ENCODE peak calls at places on chromosomes 7 and 10, in five cellular contexts. Y is heart right ventricle, Z is cardiac fibroblast, C is tibial nerve, P is upper lobe of right lung. U is an unnamed sample.

GRCh38 chr10:101839002-101839401 is 4.6 kb downstream of the KCNIP2 start:
- DNase-seq in Y (no peak), Z (no peak), C (no peak), P (no peak), U (no peak)

GRCh38 chr7:117458977-117459583 is 20.7 kb upstream of the CFTR start:
- DNase-seq in Y (no peak), Z (peak), C (no peak), P (no peak), U (peak)

GRCh38 chr7:151088019-151088855 is 2.0 kb downstream of the AGAP3 start:
- DNase-seq in Y (no peak), Z (peak), C (no peak), P (no peak), U (no peak)

GRCh38 chr10:10758306-10758705 is 259.4 kb upstream of the CELF2 start:
- DNase-seq in Y (peak), Z (peak), C (no peak), P (no peak), U (no peak)

GRCh38 chr7:36370046-36370445 is 19.6 kb upstream of the ANLN start:
- DNase-seq in Y (no peak), Z (no peak), C (no peak), P (no peak), U (no peak)

GRCh38 chr7:138456220-138456619 is 3.8 kb upstream of the TRIM24 start:
- DNase-seq in Y (no peak), Z (no peak), C (no peak), P (no peak), U (no peak)

GRCh38 chr10:76311752-76312699 is 880.6 kb downstream of the LRMDA start:
- DNase-seq in Y (no peak), Z (peak), C (no peak), P (peak), U (no peak)

GRCh38 chr7:110090113-110090820 is 1000.7 kb upstream of the LRRN3 start:
- DNase-seq in Y (no peak), Z (peak), C (no peak), P (no peak), U (peak)

GRCh38 chr10:116109481-116109880 is 163.5 kb downstream of the GFRA1 start:
- DNase-seq in Y (no peak), Z (no peak), C (no peak), P (no peak), U (no peak)

GRCh38 chr7:16743207-16743606 is 10.3 kb upstream of the TSPAN13 start:
- DNase-seq in Y (no peak), Z (peak), C (no peak), P (no peak), U (no peak)

GRCh38 chr10:68303849-68304412 is 27.9 kb upstream of the HNRNPH3 start:
- DNase-seq in Y (no peak), Z (no peak), C (no peak), P (no peak), U (no peak)

GRCh38 chr7:153061913-153062528 is 302.5 kb downstream of the ACTR3B start:
- DNase-seq in Y (no peak), Z (no peak), C (no peak), P (no peak), U (no peak)

GRCh38 chr7:133675510-133676218 is 422.8 kb downstream of the EXOC4 start:
- DNase-seq in Y (no peak), Z (no peak), C (no peak), P (no peak), U (no peak)

GRCh38 chr7:31603076-31603475 is 83.9 kb upstream of the PPP1R17 start:
- DNase-seq in Y (no peak), Z (no peak), C (no peak), P (no peak), U (no peak)

DNA sequence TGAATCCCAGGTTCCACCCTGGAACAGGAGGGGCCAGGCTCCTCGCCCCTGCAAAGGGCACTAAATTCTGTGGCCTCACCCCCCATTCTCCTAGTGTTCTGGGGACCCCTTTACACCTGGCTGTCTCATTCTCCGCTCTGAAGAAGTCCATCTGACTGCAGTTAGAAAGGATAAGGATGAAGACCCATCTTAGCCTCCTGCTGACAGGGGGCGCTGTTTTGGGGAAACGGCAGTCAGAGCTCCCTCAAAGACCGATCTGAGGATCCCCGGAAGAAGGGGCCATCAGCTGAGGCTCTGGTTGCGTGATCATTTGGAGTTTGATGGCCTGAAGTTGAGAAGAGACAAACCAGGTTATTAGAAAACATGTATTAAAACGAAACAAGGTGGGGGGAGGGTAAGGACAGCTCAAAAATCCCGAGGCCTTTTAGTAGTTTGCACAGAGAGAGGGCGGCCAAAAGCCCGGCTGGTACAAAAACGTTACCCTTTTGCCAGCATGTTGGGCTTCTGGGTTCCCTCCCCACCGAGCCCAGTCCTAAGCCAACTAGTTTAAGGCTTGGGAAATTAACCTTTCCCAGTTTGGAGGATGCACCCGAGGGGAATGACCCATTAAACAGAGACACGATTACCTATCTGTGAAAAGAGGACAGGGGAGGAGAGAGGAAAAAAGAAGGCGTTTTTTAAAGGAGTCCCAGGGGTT is 102.8 kb downstream of the CHN2 start:
- DNase-seq in Y (no peak), Z (no peak), C (no peak), P (no peak), U (no peak)
- TF ChIP-seq CTCF in Y (no peak), Z (peak), C (no peak), P (no peak), U (no peak)

DNA sequence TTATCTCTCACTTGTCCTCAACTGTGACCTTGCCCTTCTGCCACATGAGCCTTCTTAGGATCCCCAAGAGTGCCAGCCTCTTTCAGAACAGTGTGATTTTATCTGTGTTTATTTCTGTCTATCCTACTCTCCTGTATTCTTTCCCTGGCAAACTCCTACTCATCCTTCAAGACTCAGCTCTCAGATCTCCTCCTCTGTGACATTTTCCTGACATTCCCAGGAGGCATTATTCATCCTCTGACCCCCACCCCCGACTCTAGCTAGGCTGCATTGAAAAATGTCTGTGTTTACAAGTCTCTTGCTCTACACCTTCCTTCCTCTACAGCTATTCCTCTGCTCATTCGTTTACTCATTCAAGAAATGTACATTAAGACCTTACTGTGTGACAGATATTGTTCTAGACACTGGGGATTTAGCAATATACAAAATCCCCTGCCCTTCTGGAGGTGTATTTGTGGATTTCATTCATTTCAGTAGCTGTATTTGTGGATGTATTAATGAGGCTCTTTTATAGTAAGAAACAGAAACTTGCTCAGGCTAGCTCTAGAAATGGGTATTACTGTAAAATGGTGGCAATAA is 61.4 kb upstream of the COMTD1 start:
- DNase-seq in Y (no peak), Z (no peak), C (no peak), P (no peak), U (no peak)
- H3K4me3 ChIP-seq in Y (no peak), Z (no peak), C (no peak), P (no peak), U (no peak)

GRCh38 chr7:99395616-99396327 is 12.6 kb downstream of the PDAP1 start:
- DNase-seq in Y (no peak), Z (no peak), C (no peak), P (no peak), U (no peak)
- TF ChIP-seq CTCF in Y (peak), Z (peak), C (no peak), P (no peak), U (no peak)

DNA sequence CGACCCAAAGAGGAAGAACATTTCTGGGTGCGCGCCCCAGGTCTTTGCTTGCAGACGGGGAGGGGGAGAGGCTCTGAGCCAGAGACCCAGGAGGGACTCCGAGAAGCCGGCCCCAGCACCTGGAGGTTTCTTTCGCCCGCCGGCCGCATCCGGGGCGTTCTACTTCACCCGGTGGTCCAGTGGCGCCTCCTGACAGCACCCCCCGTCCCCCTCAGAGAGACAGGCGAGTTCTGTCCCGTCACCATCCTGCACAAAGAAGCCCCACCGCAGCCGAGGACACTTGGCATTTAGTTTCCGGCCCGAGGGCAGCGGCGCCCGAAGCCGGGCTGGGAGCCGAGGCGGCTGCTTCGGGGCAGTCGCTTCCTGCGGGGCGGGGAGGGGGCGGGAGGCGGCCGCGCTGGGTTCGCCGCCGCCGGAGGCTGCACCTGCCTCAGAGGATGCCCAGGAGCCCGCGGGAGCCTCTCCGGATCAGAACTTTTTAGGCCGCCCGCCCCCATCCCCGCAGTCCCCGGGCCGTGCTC is at the start of gene TMEM178B:
- DNase-seq in Y (no peak), Z (no peak), C (no peak), P (no peak), U (no peak)
- H3K4me3 ChIP-seq in Y (peak), Z (peak), C (peak), P (peak), U (peak)

DNA sequence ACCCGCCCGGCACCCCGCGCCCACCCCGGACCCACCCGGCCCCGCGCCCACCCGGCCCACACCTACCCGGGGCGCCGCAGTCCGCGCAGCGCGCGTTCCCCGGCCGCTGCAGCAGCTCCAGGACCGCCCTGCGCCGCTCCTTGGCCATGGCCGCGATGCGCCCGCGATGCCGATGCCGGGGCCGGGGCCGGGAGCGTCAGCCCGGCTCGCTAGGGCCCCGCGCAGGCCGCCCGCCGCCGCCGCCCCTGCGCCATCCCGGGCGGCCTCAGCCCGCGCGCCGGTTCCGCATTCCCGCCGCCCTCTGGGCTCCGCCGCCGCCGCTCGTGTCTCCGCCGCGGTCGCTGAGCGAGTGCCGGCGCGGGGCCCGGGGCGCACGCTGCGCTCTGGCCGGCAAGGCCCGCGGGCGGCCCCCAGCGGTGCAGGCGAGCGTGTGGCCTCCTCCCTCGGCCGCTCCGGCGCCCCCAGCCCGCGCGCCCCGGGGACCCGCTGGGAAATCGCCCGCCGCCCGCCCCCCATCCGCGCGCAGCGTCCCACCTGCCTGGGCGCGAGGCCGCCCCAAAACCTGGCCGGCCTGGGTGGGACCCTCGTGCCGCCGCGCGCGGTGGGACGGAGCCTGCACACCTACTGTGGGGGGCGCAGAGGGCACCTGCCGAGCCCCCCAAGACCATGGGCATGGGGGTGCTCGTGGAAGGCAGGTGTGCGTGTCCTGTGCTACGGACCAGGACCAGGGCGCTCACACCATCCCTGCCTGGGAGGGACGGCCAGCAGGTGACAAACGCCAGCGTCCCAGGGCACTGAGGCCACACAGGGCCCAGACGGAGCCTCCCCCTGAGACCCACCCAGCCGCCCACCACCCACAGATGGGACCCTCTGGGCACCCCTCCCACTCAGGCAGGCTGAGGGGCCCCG is at the start of gene ADAP1:
- DNase-seq in Y (no peak), Z (peak), C (no peak), P (peak), U (no peak)
- TF ChIP-seq CTCF in Y (no peak), Z (no peak), C (peak), P (no peak), U (no peak)

DNA sequence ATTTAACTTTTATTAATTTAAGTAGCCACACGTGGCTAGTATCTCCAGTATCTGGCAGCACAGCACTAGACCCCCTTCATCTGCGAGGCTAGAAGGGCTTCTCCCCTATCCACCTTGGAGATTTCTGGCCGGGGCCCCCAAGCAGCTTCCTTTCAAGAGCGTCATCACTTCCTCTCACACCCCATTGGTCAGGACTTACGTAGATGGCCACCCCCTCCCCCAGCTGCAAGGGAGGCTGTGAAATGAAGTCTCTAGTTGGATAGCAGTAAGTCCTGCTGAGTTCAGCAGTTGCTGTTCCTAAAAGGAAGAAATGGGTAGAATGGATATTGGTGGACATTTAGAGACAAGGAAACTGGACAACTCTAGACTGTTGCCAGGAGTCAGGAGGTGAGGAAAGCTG is 33.8 kb upstream of the COMTD1 start:
- DNase-seq in Y (no peak), Z (no peak), C (no peak), P (no peak), U (no peak)
- H3K4me3 ChIP-seq in Y (no peak), Z (no peak), C (no peak), P (no peak), U (no peak)

GRCh38 chr10:119415536-119416527 is 126.7 kb downstream of the RGS10 start:
- DNase-seq in Y (peak), Z (no peak), C (no peak), P (peak), U (no peak)

GRCh38 chr10:119416855-119417254 is 125.7 kb downstream of the RGS10 start:
- DNase-seq in Y (peak), Z (peak), C (peak), P (peak), U (no peak)

GRCh38 chr10:119417852-119418251 is 124.7 kb downstream of the RGS10 start:
- DNase-seq in Y (no peak), Z (no peak), C (no peak), P (no peak), U (no peak)

GRCh38 chr10:119419931-119420330 is 122.6 kb downstream of the RGS10 start:
- DNase-seq in Y (no peak), Z (no peak), C (no peak), P (no peak), U (no peak)

DNA sequence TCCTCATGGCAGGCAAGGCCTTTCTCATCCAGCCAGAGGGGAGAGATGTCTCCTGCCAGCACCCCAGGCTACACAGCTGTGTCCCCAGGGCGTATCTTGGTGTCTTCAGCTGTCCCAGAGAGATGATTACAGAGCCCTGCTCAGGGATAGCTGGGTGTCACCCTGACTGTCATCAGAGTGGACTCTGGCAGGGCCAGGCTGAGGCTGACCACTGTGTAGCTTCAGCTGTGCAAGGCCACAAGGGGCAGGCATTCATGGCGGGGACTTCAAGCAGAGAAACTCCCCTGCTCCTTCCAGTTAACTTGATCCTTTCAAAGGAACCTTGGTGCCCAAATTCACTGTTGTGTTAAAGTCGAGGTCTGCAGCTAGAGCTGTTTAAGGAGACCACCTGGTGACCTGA is 124.1 kb downstream of the RGS10 start:
- DNase-seq in Y (no peak), Z (no peak), C (no peak), P (no peak), U (no peak)
- TF ChIP-seq CTCF in Y (no peak), Z (no peak), C (no peak), P (no peak), U (peak)

GRCh38 chr7:45000096-45001032 is at the start of gene CCM2:
- DNase-seq in Y (peak), Z (peak), C (no peak), P (peak), U (no peak)

GRCh38 chr7:44995555-44996493 is 4.2 kb upstream of the CCM2 start:
- DNase-seq in Y (no peak), Z (no peak), C (no peak), P (no peak), U (no peak)

GRCh38 chr7:45001138-45001694 is 1.2 kb downstream of the CCM2 start:
- DNase-seq in Y (no peak), Z (no peak), C (no peak), P (peak), U (no peak)

GRCh38 chr7:44999245-45000095 is 531 bp upstream of the CCM2 start:
- DNase-seq in Y (peak), Z (peak), C (peak), P (peak), U (peak)

DNA sequence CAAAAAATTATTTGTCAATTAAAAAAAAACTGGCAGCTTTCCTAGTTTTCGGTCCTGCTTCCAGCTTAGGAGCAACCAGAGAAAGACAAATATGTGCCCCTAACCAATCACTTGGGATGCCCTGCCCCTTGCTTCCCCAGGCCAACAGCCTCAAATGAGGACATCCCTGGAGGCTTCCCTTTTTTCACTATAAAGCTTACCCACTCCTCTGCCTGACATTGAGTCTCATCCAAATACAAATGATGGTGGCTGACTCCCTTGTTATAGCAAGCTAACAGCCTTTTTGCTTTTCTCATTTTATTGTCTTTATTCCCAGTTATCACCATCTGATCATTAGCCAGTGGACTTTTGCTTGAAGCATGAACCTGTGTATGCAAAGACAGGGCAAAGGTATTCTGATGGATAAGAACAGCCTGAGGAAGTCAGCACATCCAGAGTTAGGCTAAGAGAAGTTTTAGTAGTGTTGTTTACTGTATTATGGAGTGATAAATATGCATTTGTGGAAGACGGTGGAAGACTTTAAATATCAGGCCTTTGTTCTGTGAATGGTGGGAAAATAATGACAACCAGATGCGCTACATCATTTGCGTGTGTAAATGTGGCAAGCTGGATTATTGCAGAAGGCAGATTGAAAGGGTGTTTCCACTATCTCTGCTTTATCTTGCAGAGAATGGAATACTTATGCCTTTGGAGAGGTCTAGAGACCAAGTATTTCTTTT is 1.7 kb upstream of the CCM2 start:
- DNase-seq in Y (no peak), Z (no peak), C (no peak), P (no peak), U (no peak)
- H3K4me3 ChIP-seq in Y (peak), Z (no peak), C (no peak), P (peak), U (no peak)

GRCh38 chr10:83273035-83273434 is 866.3 kb upstream of the GHITM start:
- DNase-seq in Y (no peak), Z (no peak), C (no peak), P (no peak), U (no peak)
- TF ChIP-seq CTCF in Y (no peak), Z (peak), C (no peak), P (no peak), U (peak)